ENCODE peak calls at places on chromosomes 5 and 9, in six cellular contexts. J is fibroblast of pulmonary artery, Q is fibroblast of the aortic adventitia, D is heart left ventricle, C is A673, R is ascending aorta. Y is an unnamed sample.

GRCh38 chr9:134620751-134621557 is 20.6 kb upstream of the COL5A1 start:
- DNase-seq in C (no peak), D (no peak), Q (no peak), J (no peak), R (peak), Y (no peak)

GRCh38 chr5:14443665-14444064 is 137.9 kb upstream of the OTULINL start:
- DNase-seq in C (no peak), Q (peak), J (peak), D (no peak), R (no peak), Y (no peak)

GRCh38 chr5:150516011-150516410 is 8.1 kb downstream of the NDST1 start:
- DNase-seq in R (peak), C (no peak), J (peak), D (peak), Q (peak), Y (peak)

GRCh38 chr5:148740966-148741742 is 85.3 kb upstream of the ADRB2 start:
- DNase-seq in Q (peak), C (peak), J (peak), R (no peak), D (no peak), Y (peak)

GRCh38 chr5:172102913-172103629 is 85.0 kb downstream of the STK10 start:
- DNase-seq in R (peak), Q (peak), C (peak), D (peak), J (peak), Y (peak)

GRCh38 chr9:90727498-90727897 is 74.1 kb upstream of the SYK start:
- DNase-seq in D (no peak), J (no peak), C (no peak), R (no peak), Q (no peak), Y (no peak)

GRCh38 chr5:43191740-43192557 is at the start of gene NIM1K:
- DNase-seq in C (peak), R (peak), D (peak), Q (peak), J (peak), Y (peak)

GRCh38 chr9:137046094-137046787 is at the start of gene NPDC1:
- DNase-seq in R (peak), C (peak), J (peak), D (peak), Q (peak), Y (peak)

GRCh38 chr5:124889522-124889828 is 143.0 kb upstream of the ZNF608 start:
- DNase-seq in R (no peak), C (no peak), D (no peak), Q (peak), J (no peak), Y (no peak)

GRCh38 chr5:180209137-180209581 is at the start of gene RASGEF1C:
- DNase-seq in J (peak), R (no peak), Q (peak), C (peak), D (no peak), Y (peak)

GRCh38 chr9:98280574-98280973 is 25.1 kb upstream of the TBC1D2 start:
- DNase-seq in D (no peak), J (no peak), R (no peak), C (peak), Q (no peak), Y (no peak)

GRCh38 chr9:98881356-98881755 is 62.4 kb upstream of the COL15A1 start:
- DNase-seq in R (peak), Q (no peak), D (no peak), C (no peak), J (no peak), Y (no peak)

GRCh38 chr5:111680737-111681413 is 76.1 kb downstream of the NREP start:
- DNase-seq in J (peak), R (peak), C (peak), Q (peak), D (peak), Y (peak)

GRCh38 chr9:79694676-79695400 is 123.1 kb downstream of the TLE4 start:
- DNase-seq in J (peak), C (peak), Q (peak), D (no peak), R (no peak), Y (peak)

GRCh38 chr9:13173553-13173952 is 105.9 kb downstream of the MPDZ start:
- DNase-seq in C (no peak), D (no peak), Q (no peak), R (no peak), J (no peak), Y (no peak)

GRCh38 chr9:115207003-115207837 is 89.3 kb upstream of the TNC start:
- DNase-seq in R (no peak), D (no peak), Q (no peak), J (no peak), C (no peak), Y (no peak)

GRCh38 chr5:40958811-40959210 is 49.5 kb downstream of the C7 start:
- DNase-seq in D (no peak), J (no peak), C (peak), R (no peak), Q (no peak), Y (no peak)

GRCh38 chr5:32309766-32310165 is 3.0 kb downstream of the MTMR12 start:
- DNase-seq in D (no peak), Q (no peak), J (no peak), C (no peak), R (no peak), Y (no peak)

GRCh38 chr5:113293068-113293571 is 141.7 kb downstream of the TSSK1B start:
- DNase-seq in C (no peak), J (peak), R (no peak), D (no peak), Q (peak), Y (no peak)

GRCh38 chr5:72557147-72557501 is 49.9 kb upstream of the ZNF366 start:
- DNase-seq in R (no peak), C (no peak), Q (no peak), D (no peak), J (no peak), Y (no peak)

GRCh38 chr5:78638423-78638822 is 10.1 kb downstream of the LHFPL2 start:
- DNase-seq in Q (peak), C (no peak), D (peak), J (peak), R (peak), Y (peak)

GRCh38 chr5:50967388-50968039 is 301.1 kb downstream of the PARP8 start:
- DNase-seq in C (peak), D (peak), Q (no peak), J (no peak), R (no peak), Y (no peak)

GRCh38 chr5:73126957-73127356 is 6.6 kb downstream of the TMEM171 start:
- DNase-seq in Q (no peak), C (no peak), D (no peak), J (no peak), R (no peak), Y (no peak)

GRCh38 chr9:136867480-136867879 is 1.4 kb upstream of the EDF1 start:
- DNase-seq in J (no peak), D (no peak), R (no peak), Q (no peak), C (no peak), Y (no peak)

GRCh38 chr9:115162946-115163345 is 45.0 kb upstream of the TNC start:
- DNase-seq in C (no peak), J (no peak), R (no peak), D (no peak), Q (no peak), Y (no peak)

GRCh38 chr9:110123364-110124095 is 84.4 kb downstream of the C9orf152 start:
- DNase-seq in R (no peak), D (no peak), J (no peak), Q (peak), C (no peak), Y (peak)

GRCh38 chr9:6564370-6564769 is 81.2 kb downstream of the GLDC start:
- DNase-seq in R (peak), C (no peak), D (no peak), J (peak), Q (peak), Y (peak)

GRCh38 chr5:59199868-59200267 is 617.0 kb downstream of the RAB3C start:
- DNase-seq in D (no peak), R (no peak), C (no peak), Q (no peak), J (no peak), Y (no peak)

GRCh38 chr9:111945216-111945615 is 48.6 kb downstream of the UGCG start:
- DNase-seq in C (no peak), J (peak), D (no peak), R (no peak), Q (peak), Y (peak)

GRCh38 chr9:93464395-93464794 is 11.0 kb upstream of the FAM120AOS start:
- DNase-seq in R (no peak), D (no peak), C (no peak), Q (no peak), J (no peak), Y (no peak)

GRCh38 chr5:177134653-177135225 is 1.2 kb downstream of the NSD1 start:
- DNase-seq in R (no peak), J (no peak), D (no peak), C (no peak), Q (peak), Y (no peak)

GRCh38 chr5:90645024-90645610 is 86.5 kb downstream of the ADGRV1 start:
- DNase-seq in C (no peak), R (no peak), Q (no peak), D (no peak), J (no peak), Y (no peak)

GRCh38 chr9:115913666-115914065 is 239.9 kb upstream of the PAPPA start:
- DNase-seq in Q (peak), R (no peak), J (peak), D (no peak), C (no peak), Y (peak)

GRCh38 chr5:130643321-130643720 is 521.7 kb downstream of the HINT1 start:
- DNase-seq in Q (no peak), J (no peak), C (no peak), D (no peak), R (no peak), Y (no peak)

GRCh38 chr9:135282001-135282731 is 194.7 kb downstream of the OLFM1 start:
- DNase-seq in D (peak), Q (peak), R (no peak), C (peak), J (peak), Y (peak)

GRCh38 chr5:121053055-121053985 is 589.2 kb downstream of the PRR16 start:
- DNase-seq in J (no peak), D (no peak), R (no peak), C (peak), Q (no peak), Y (peak)

GRCh38 chr9:18717751-18718150 is 243.8 kb downstream of the ADAMTSL1 start:
- DNase-seq in R (no peak), Q (peak), J (no peak), C (no peak), D (no peak), Y (no peak)

GRCh38 chr9:19926774-19927173 is 137.9 kb upstream of the SLC24A2 start:
- DNase-seq in D (no peak), Q (no peak), C (no peak), R (no peak), J (no peak), Y (no peak)
- H3K4me3 ChIP-seq in D (no peak), Q (no peak), C (no peak), R (no peak), J (no peak), Y (no peak)

DNA sequence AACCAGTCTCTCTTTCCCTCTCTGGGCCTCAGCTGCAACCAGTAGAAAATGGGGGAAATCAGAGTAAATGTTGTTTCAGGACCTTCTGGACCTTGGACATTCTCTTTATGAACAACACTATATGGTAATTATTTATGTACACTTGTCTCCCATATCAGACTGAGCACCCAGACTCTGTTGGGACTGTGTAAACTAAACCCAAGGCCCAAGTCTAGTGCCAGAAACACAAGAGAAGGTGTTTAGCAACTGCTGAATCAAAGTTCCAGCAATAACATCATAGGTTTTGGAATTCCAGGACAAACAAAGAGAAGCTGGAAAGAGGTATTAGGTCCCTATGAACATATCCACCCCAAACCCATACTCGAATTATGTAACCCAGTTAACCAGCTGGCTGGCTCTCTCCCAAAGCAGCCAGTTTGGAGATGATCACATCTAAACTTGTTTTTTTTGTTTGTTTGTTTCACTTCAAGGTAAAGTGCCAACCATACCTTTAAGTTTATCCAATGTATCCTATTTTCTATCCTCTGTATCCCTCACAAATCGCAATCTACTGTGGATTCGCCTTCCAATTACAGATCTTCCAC is 1.9 kb upstream of the RNF38 start:
- DNase-seq in J (no peak), Q (no peak), C (no peak), R (no peak), D (no peak), Y (no peak)
- H3K4me3 ChIP-seq in J (no peak), Q (no peak), C (no peak), R (no peak), D (no peak), Y (no peak)

DNA sequence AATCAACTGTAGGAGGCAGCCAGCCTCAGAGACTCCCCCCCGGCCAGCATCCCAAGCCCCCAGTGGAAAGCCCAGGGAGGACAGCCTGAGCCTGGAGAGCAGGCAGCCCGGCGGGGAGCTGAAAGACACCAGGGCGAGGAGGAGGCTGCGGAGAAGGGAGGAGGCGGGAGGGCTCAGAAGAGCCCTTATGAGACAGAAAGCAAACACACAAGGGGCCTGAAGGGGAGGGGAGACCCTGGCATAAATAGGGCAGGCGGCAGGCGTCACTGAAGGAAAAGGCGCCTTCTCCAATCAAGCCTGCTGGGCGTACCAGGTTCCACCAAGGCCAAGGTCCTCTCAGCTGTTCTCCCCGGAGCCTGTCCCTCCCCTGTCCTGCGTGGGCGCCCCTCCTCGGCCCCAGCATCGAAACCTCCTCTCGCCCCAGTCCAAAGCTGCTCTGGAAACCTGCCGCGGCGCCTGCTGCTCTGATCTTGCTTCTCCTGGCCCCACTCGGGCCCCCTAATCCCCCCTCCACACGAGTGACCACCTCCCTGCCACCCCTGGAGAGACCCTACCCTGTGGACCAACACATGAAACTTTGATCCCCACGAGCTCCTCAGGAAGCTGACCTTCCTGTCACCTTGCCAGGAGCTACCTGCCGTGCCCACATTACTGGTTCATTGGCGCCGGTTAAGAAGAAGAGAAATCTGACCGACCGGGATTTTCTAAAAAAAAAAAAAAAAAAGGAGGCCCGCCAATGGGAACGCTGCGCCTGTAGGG is 1.2 kb downstream of the SLC9A3 start:
- DNase-seq in J (no peak), Q (no peak), C (peak), R (no peak), D (no peak), Y (no peak)
- H3K4me3 ChIP-seq in J (no peak), Q (no peak), C (peak), R (no peak), D (peak), Y (no peak)

GRCh38 chr5:61933787-61934626 is 372.0 kb upstream of the KIF2A start:
- DNase-seq in R (no peak), D (no peak), Q (peak), J (peak), C (peak), Y (peak)
- H3K4me3 ChIP-seq in R (no peak), D (no peak), Q (no peak), J (no peak), C (no peak), Y (no peak)

GRCh38 chr9:124852121-124852828 is 985 bp upstream of the WDR38 start:
- DNase-seq in D (peak), J (no peak), Q (no peak), R (no peak), C (no peak), Y (no peak)
- H3K4me3 ChIP-seq in D (peak), J (no peak), Q (no peak), R (peak), C (peak), Y (peak)

GRCh38 chr9:129756191-129756590 is 3.3 kb upstream of the PTGES start:
- DNase-seq in Q (no peak), D (no peak), J (no peak), C (no peak), R (no peak), Y (no peak)
- H3K4me3 ChIP-seq in Q (no peak), D (no peak), J (no peak), C (no peak), R (no peak), Y (no peak)